ENCODE peak calls at places on chromosomes 3 and 15, in four cellular contexts. A is DMS153; E is activated CD4-positive, alpha-beta memory T cell treated with anti-CD3 and anti-CD28 coated beads for 36 hours; V is RPMI8226. C is an unnamed sample.

GRCh38 chr3:185929192-185930151 is 8.3 kb downstream of the TRA2B start:
- DNase-seq in A (no peak), E (no peak), V (no peak), C (no peak)

GRCh38 chr3:100425321-100425720 is 24.0 kb downstream of the LNP1 start:
- DNase-seq in A (no peak), E (no peak), V (no peak), C (no peak)

GRCh38 chr15:101328001-101328400 is 33.0 kb upstream of the SNRPA1 start:
- DNase-seq in A (no peak), E (no peak), V (no peak), C (no peak)

GRCh38 chr3:194512895-194513601 is 26.2 kb upstream of the ATP13A3 start:
- DNase-seq in A (peak), E (no peak), V (peak), C (no peak)

GRCh38 chr15:66966256-66966655 is 99.1 kb upstream of the SMAD3 start:
- DNase-seq in A (no peak), E (no peak), V (peak), C (no peak)

GRCh38 chr3:139346771-139347170 is 3.0 kb downstream of the MRPS22 start:
- DNase-seq in A (no peak), E (no peak), V (no peak), C (no peak)

GRCh38 chr3:72175305-72175858 is 390.4 kb upstream of the PROK2 start:
- DNase-seq in A (no peak), E (no peak), V (no peak), C (peak)

GRCh38 chr3:11459147-11459837 is 184.4 kb downstream of the VGLL4 start:
- DNase-seq in A (no peak), E (no peak), V (no peak), C (no peak)

GRCh38 chr3:192896208-192896607 is 21.4 kb downstream of the MB21D2 start:
- DNase-seq in A (no peak), E (no peak), V (no peak), C (no peak)

GRCh38 chr15:77591960-77592613 is 40.6 kb downstream of the LINGO1 start:
- DNase-seq in A (no peak), E (no peak), V (no peak), C (no peak)

GRCh38 chr3:13483988-13484695 is 4.0 kb downstream of the HDAC11 start:
- DNase-seq in A (no peak), E (no peak), V (no peak), C (no peak)

GRCh38 chr15:63040954-63041353 is 1.6 kb upstream of the TPM1 start:
- DNase-seq in A (no peak), E (no peak), V (no peak), C (no peak)

GRCh38 chr3:104750581-104750980 is 616.1 kb upstream of the ALCAM start:
- DNase-seq in A (no peak), E (no peak), V (no peak), C (no peak)